ENCODE peak calls at places on chromosomes 11 and 22, in seven cellular contexts. U, K, D, V, C, P and Q are unnamed samples.

GRCh38 chr11:16791494-16791961 is 53.1 kb downstream of the C11orf58 start:
- DNase-seq in P (peak), U (peak), K (no peak), V (no peak), C (peak), D (peak), Q (no peak)

GRCh38 chr11:82927264-82927880 is 25.8 kb downstream of the DDIAS start:
- DNase-seq in K (no peak), C (peak), P (peak), U (peak), V (no peak), D (no peak), Q (no peak)

GRCh38 chr11:68798221-68798813 is 43.4 kb downstream of the CPT1A start:
- DNase-seq in C (no peak), D (no peak), P (peak), U (peak), K (peak), V (peak), Q (no peak)

GRCh38 chr11:32775908-32776307 is 18.6 kb downstream of the CCDC73 start:
- DNase-seq in K (no peak), V (no peak), C (no peak), P (no peak), D (no peak), U (no peak), Q (no peak)

GRCh38 chr22:36419177-36419911 is 31.6 kb upstream of the MYH9 start:
- DNase-seq in U (peak), V (no peak), C (peak), K (no peak), D (peak), P (peak), Q (no peak)

GRCh38 chr11:13942908-13943505 is 19.5 kb upstream of the SPON1 start:
- DNase-seq in P (peak), V (no peak), U (peak), C (no peak), D (no peak), K (no peak), Q (no peak)

GRCh38 chr11:23103403-23103802 is 243.1 kb upstream of the CCDC179 start:
- DNase-seq in D (no peak), U (peak), K (no peak), P (peak), C (no peak), V (no peak), Q (no peak)

GRCh38 chr11:77879218-77879617 is 58.3 kb downstream of the AAMDC start:
- DNase-seq in C (peak), P (peak), D (peak), V (no peak), K (peak), U (peak), Q (no peak)

GRCh38 chr11:20597137-20597923 is 2.1 kb upstream of the SLC6A5 start:
- DNase-seq in V (no peak), P (no peak), C (no peak), D (no peak), K (no peak), U (no peak), Q (no peak)

GRCh38 chr22:26669060-26669481 is 11.7 kb downstream of the MIAT start:
- DNase-seq in K (no peak), P (peak), V (no peak), D (no peak), U (peak), C (no peak), Q (no peak)

GRCh38 chr11:64726211-64726641 is 3.2 kb upstream of the NRXN2 start:
- DNase-seq in V (no peak), C (no peak), D (no peak), P (no peak), U (no peak), K (no peak), Q (no peak)

GRCh38 chr22:26777402-26777801 is 120.0 kb downstream of the MIAT start:
- DNase-seq in D (no peak), P (peak), K (no peak), C (peak), V (no peak), U (peak), Q (no peak)

GRCh38 chr22:27406389-27406861 is 395.1 kb downstream of the MN1 start:
- DNase-seq in K (no peak), U (peak), V (no peak), D (no peak), P (no peak), C (no peak), Q (no peak)

GRCh38 chr11:776459-777287 is 614 bp downstream of the GATD1 start:
- DNase-seq in U (no peak), C (no peak), V (no peak), D (no peak), K (peak), P (no peak), Q (peak)

GRCh38 chr11:25876456-25876965 is 455.4 kb upstream of the ANO3 start:
- DNase-seq in U (no peak), C (no peak), D (no peak), P (no peak), V (no peak), K (no peak), Q (no peak)

GRCh38 chr11:34667810-34668582 is 47.1 kb downstream of the EHF start:
- DNase-seq in D (no peak), P (no peak), K (no peak), U (no peak), C (no peak), V (no peak), Q (no peak)

GRCh38 chr11:88523362-88524028 is 186.0 kb upstream of the CTSC start:
- DNase-seq in C (no peak), K (no peak), P (peak), U (peak), D (no peak), V (no peak), Q (no peak)

GRCh38 chr11:35036642-35037041 is 102.3 kb upstream of the CD44 start:
- DNase-seq in C (no peak), K (no peak), V (no peak), P (no peak), U (no peak), D (no peak), Q (no peak)

GRCh38 chr11:113774174-113774503 is 647 bp upstream of the ZW10 start:
- DNase-seq in K (no peak), V (no peak), C (no peak), U (no peak), D (no peak), P (no peak), Q (no peak)

GRCh38 chr11:47288066-47288465 is 18.1 kb downstream of the MADD start:
- DNase-seq in C (no peak), D (no peak), P (no peak), K (no peak), V (no peak), U (no peak), Q (no peak)

GRCh38 chr11:43497144-43497543 is 138.4 kb downstream of the TTC17 start:
- DNase-seq in C (no peak), D (no peak), K (no peak), U (no peak), P (no peak), V (no peak), Q (no peak)

GRCh38 chr22:36166518-36167220 is 6.1 kb upstream of the APOL3 start:
- DNase-seq in C (no peak), K (no peak), D (no peak), V (peak), P (no peak), U (no peak), Q (no peak)

GRCh38 chr22:37804886-37805857 is 2.6 kb upstream of the GCAT start:
- DNase-seq in C (peak), V (peak), D (peak), U (peak), P (peak), K (peak), Q (no peak)